ENCODE peak calls at places on chromosomes 4 and X, in seven cellular contexts. W is NCI-H1048; C is naive thymus-derived CD4-positive, alpha-beta T cell; R is IMR-90; U is Daoy; M is heart left ventricle; Y is substantia nigra. J is an unnamed sample.
A peak's percentile ranks its signal among the peaks of the same experiment; 100 is the strongest.

GRCh38 chr4:53646792-53647191 is 55.5 kb upstream of the LNX1 start:
- DNase-seq in W (no peak), Y (no peak), M (peak; percentile 32), C (no peak), R (no peak), U (no peak), J (no peak)

GRCh38 chr4:15343000-15343399 is 84.8 kb upstream of the C1QTNF7 start:
- DNase-seq in W (no peak), R (no peak), Y (no peak), U (no peak), M (no peak), C (no peak), J (peak; percentile 37)

GRCh38 chr4:88018471-88018870 is 11.0 kb downstream of the PKD2 start:
- DNase-seq in R (peak; percentile 52), C (no peak), M (peak; percentile 60), U (peak; percentile 58), W (no peak), Y (peak; percentile 21), J (peak; percentile 50)

GRCh38 chr4:53490965-53491622 is 100.2 kb downstream of the LNX1 start:
- DNase-seq in Y (no peak), M (peak; percentile 25), W (no peak), U (peak; percentile 41), R (peak; percentile 93), C (no peak), J (peak; percentile 56)

GRCh38 chr4:39066371-39066770 is 4.3 kb downstream of the KLHL5 start:
- DNase-seq in R (no peak), U (no peak), Y (no peak), M (no peak), W (no peak), C (no peak), J (no peak)

GRCh38 chr4:16686195-16686594 is 212.2 kb downstream of the LDB2 start:
- DNase-seq in U (peak; percentile 27), W (no peak), M (no peak), Y (no peak), R (peak; percentile 97), C (no peak), J (peak; percentile 35)

GRCh38 chr4:119490335-119490734 is 138.3 kb downstream of the PDE5A start:
- DNase-seq in Y (no peak), U (peak; percentile 0), C (no peak), W (no peak), R (peak; percentile 69), M (no peak), J (no peak)

GRCh38 chr4:71293705-71294104 is 45.1 kb upstream of the SLC4A4 start:
- DNase-seq in M (no peak), R (peak; percentile 93), Y (no peak), W (no peak), C (no peak), U (peak; percentile 54), J (peak; percentile 78)

GRCh38 chr4:1902243-1902642 is 31.1 kb downstream of the NSD2 start:
- DNase-seq in M (no peak), Y (no peak), C (no peak), R (no peak), U (no peak), W (no peak), J (no peak)

GRCh38 chr4:146059865-146060264 is 115.7 kb upstream of the LSM6 start:
- DNase-seq in R (no peak), C (no peak), Y (no peak), U (peak; percentile 6), W (no peak), M (no peak), J (peak; percentile 15)

GRCh38 chrX:79138658-79139241 is 5.7 kb upstream of the GPR174 start:
- DNase-seq in Y (no peak), U (no peak), W (no peak), R (no peak), C (no peak), M (no peak), J (no peak)

GRCh38 chrX:107766470-107767140 is 9.0 kb downstream of the TSC22D3 start:
- DNase-seq in W (no peak), C (no peak), U (peak; percentile 52), M (peak; percentile 46), Y (no peak), R (peak; percentile 21), J (peak; percentile 19)

GRCh38 chr4:1104647-1105046 is 8.7 kb downstream of the RNF212 start:
- DNase-seq in Y (no peak), R (no peak), U (no peak), W (no peak), C (no peak), M (no peak), J (no peak)

GRCh38 chr4:181618896-181619295 is 624.3 kb upstream of the TENM3 start:
- DNase-seq in Y (no peak), C (no peak), U (no peak), M (no peak), R (no peak), W (no peak), J (no peak)

GRCh38 chr4:151174784-151175183 is 75.4 kb downstream of the RPS3A start:
- DNase-seq in M (no peak), Y (no peak), U (no peak), R (no peak), C (no peak), W (no peak), J (no peak)

GRCh38 chr4:69167300-69167699 is 47.2 kb downstream of the UGT2B11 start:
- DNase-seq in U (no peak), M (no peak), Y (no peak), W (no peak), C (no peak), R (peak; percentile 2), J (peak; percentile 45)

GRCh38 chr4:186040316-186040715 is 28.6 kb upstream of the TLR3 start:
- DNase-seq in C (no peak), Y (no peak), R (no peak), U (no peak), W (no peak), M (no peak), J (no peak)

GRCh38 chrX:107600366-107600765 is 27.9 kb upstream of the PRPS1 start:
- DNase-seq in W (no peak), M (no peak), R (peak; percentile 31), U (no peak), C (no peak), Y (no peak), J (no peak)

GRCh38 chr4:75031746-75032145 is 98.8 kb downstream of the PARM1 start:
- DNase-seq in W (no peak), C (no peak), Y (no peak), R (no peak), M (no peak), U (no peak), J (no peak)

GRCh38 chr4:39706334-39706733 is 8.4 kb downstream of the UBE2K start:
- DNase-seq in U (peak; percentile 86), W (no peak), R (peak; percentile 89), Y (peak; percentile 14), M (peak; percentile 49), C (no peak), J (peak; percentile 84)

GRCh38 chr4:25162566-25162965 is 2.3 kb upstream of the SEPSECS start:
- DNase-seq in R (no peak), Y (no peak), M (no peak), C (no peak), U (no peak), W (no peak), J (no peak)

GRCh38 chrX:10633722-10634121 is 13.3 kb upstream of the MID1 start:
- DNase-seq in Y (peak; percentile 3), M (no peak), W (no peak), R (peak; percentile 95), C (no peak), U (peak; percentile 86), J (peak; percentile 86)

GRCh38 chr4:117064297-117064696 is 21.1 kb downstream of the TRAM1L1 start:
- DNase-seq in Y (no peak), R (peak; percentile 7), C (no peak), W (no peak), U (peak; percentile 2), M (no peak), J (peak; percentile 22)

GRCh38 chrX:110089656-110090404 is 86.9 kb downstream of the TMEM164 start:
- DNase-seq in U (peak; percentile 64), Y (peak; percentile 6), C (no peak), M (no peak), W (no peak), R (no peak), J (no peak)

GRCh38 chr4:160371446-160371845 is 1268.6 kb downstream of the RAPGEF2 start:
- DNase-seq in W (no peak), M (no peak), R (no peak), C (no peak), Y (no peak), U (no peak), J (no peak)

GRCh38 chr4:138118270-138118669 is 123.9 kb downstream of the SLC7A11 start:
- DNase-seq in W (no peak), U (no peak), R (no peak), Y (no peak), C (no peak), M (no peak), J (no peak)

GRCh38 chr4:75990129-75990528 is 616 bp downstream of the SDAD1 start:
- DNase-seq in C (no peak), R (peak; percentile 15), U (no peak), Y (no peak), M (no peak), W (no peak), J (no peak)

GRCh38 chr4:122279670-122280069 is 99.1 kb upstream of the ADAD1 start:
- DNase-seq in U (no peak), C (no peak), M (no peak), R (no peak), Y (no peak), W (no peak), J (no peak)

GRCh38 chrX:83997781-83998180 is 136.8 kb downstream of the CYLC1 start:
- DNase-seq in W (no peak), U (no peak), R (no peak), M (no peak), C (no peak), Y (no peak), J (no peak)

J was measured in Caki2.